ENCODE peak calls at places on chromosome X, in four cellular contexts. K is central memory CD4-positive, alpha-beta T cell; R is DMS79; O is NCI-H1092. S is an unnamed sample.

GRCh38 chrX:72100824-72101351 is 30.8 kb downstream of the RTL5 start:
- DNase-seq in R (no peak), O (no peak), K (peak; percentile 87), S (peak; percentile 46)

GRCh38 chrX:3550160-3550765 is 163.2 kb downstream of the PRKX start:
- DNase-seq in R (no peak), O (no peak), K (no peak), S (no peak)

GRCh38 chrX:102516314-102516936 is at the start of gene TMSB15A:
- DNase-seq in O (peak; percentile 79), R (peak; percentile 69), K (peak; percentile 34), S (peak; percentile 9)

GRCh38 chrX:153775631-153776595 is 4.9 kb upstream of the SRPK3 start:
- DNase-seq in O (no peak), R (no peak), K (no peak), S (no peak)

GRCh38 chrX:133926809-133927208 is 58.6 kb downstream of the GPC3 start:
- DNase-seq in K (no peak), O (no peak), R (no peak), S (no peak)

GRCh38 chrX:148836741-148837140 is 336.3 kb downstream of the AFF2 start:
- DNase-seq in R (no peak), K (no peak), O (no peak), S (no peak)

GRCh38 chrX:130714135-130714534 is 188.9 kb downstream of the ENOX2 start:
- DNase-seq in K (no peak), R (no peak), O (no peak), S (no peak)

GRCh38 chrX:1883772-1884171 is 268.9 kb downstream of the ASMT start:
- DNase-seq in R (no peak), K (no peak), O (no peak), S (no peak)

GRCh38 chrX:83419030-83419792 is 88.9 kb upstream of the POU3F4 start:
- DNase-seq in R (no peak), K (no peak), O (no peak), S (no peak)

GRCh38 chrX:120741452-120741851 is 111.6 kb upstream of the C1GALT1C1 start:
- DNase-seq in K (no peak), O (no peak), R (no peak), S (no peak)

GRCh38 chrX:11341274-11342256 is 48.4 kb downstream of the AMELX start:
- DNase-seq in O (no peak), K (no peak), R (no peak), S (no peak)

GRCh38 chrX:39984191-39984956 is 113.4 kb downstream of the BCOR start:
- DNase-seq in K (no peak), O (no peak), R (no peak), S (no peak)

S was measured in CD4-positive, CD25-positive, alpha-beta regulatory T cell.